ENCODE peak calls at places on chromosomes 12 and 14, in nine cellular contexts. X, S, I, P, H, R, B, O and C are unnamed samples.

GRCh38 chr14:21087294-21088091 is 11.0 kb downstream of the ZNF219 start:
- DNase-seq in X (peak), S (no peak), I (peak), P (peak), H (no peak), R (peak), B (peak), O (peak), C (peak)

GRCh38 chr14:72558721-72559120 is 335.2 kb downstream of the DPF3 start:
- DNase-seq in X (no peak), S (no peak), I (peak), P (no peak), H (no peak), R (no peak), B (no peak), O (peak), C (no peak)

GRCh38 chr12:62866451-62867082 is 68.4 kb downstream of the PPM1H start:
- DNase-seq in X (peak), S (peak), I (peak), P (no peak), H (no peak), R (no peak), B (peak), O (peak), C (no peak)

GRCh38 chr14:32588448-32589320 is 259.6 kb downstream of the AKAP6 start:
- DNase-seq in X (peak), S (no peak), I (peak), P (no peak), H (no peak), R (peak), B (no peak), O (peak), C (peak)

GRCh38 chr12:54988402-54989054 is 4.0 kb upstream of the TESPA1 start:
- DNase-seq in X (peak), S (no peak), I (no peak), P (peak), H (peak), R (no peak), B (peak), O (peak), C (peak)

GRCh38 chr12:121673013-121673441 is 3.6 kb upstream of the MORN3 start:
- DNase-seq in X (peak), S (no peak), I (no peak), P (no peak), H (peak), R (no peak), B (no peak), O (no peak), C (no peak)

GRCh38 chr14:20460458-20461229 is 590 bp downstream of the PIP4P1 start:
- DNase-seq in X (peak), S (no peak), I (peak), P (no peak), H (peak), R (no peak), B (no peak), O (no peak), C (no peak)

GRCh38 chr14:64993263-64993662 is 6.6 kb downstream of the FNTB start:
- DNase-seq in X (no peak), S (no peak), I (no peak), P (no peak), H (no peak), R (no peak), B (no peak), O (no peak), C (no peak)

GRCh38 chr12:55829967-55830600 is 697 bp upstream of the DNAJC14 start:
- DNase-seq in X (peak), S (peak), I (no peak), P (peak), H (peak), R (peak), B (no peak), O (no peak), C (no peak)

GRCh38 chr14:76918176-76918750 is 92.1 kb downstream of the LRRC74A start:
- DNase-seq in X (peak), S (no peak), I (peak), P (peak), H (peak), R (no peak), B (peak), O (peak), C (peak)

GRCh38 chr14:68549966-68550705 is 242.7 kb downstream of the ZFP36L1 start:
- DNase-seq in X (no peak), S (no peak), I (no peak), P (no peak), H (peak), R (no peak), B (no peak), O (no peak), C (peak)

GRCh38 chr12:12671850-12672660 is 23.9 kb downstream of the GPR19 start:
- DNase-seq in X (no peak), S (no peak), I (no peak), P (no peak), H (no peak), R (no peak), B (peak), O (peak), C (no peak)

GRCh38 chr12:20213851-20214250 is 154.5 kb upstream of the PDE3A start:
- DNase-seq in X (no peak), S (no peak), I (no peak), P (no peak), H (no peak), R (no peak), B (no peak), O (no peak), C (no peak)

GRCh38 chr14:100309028-100309718 is 2.9 kb upstream of the SLC25A29 start:
- DNase-seq in X (no peak), S (no peak), I (no peak), P (no peak), H (no peak), R (no peak), B (no peak), O (no peak), C (no peak)

GRCh38 chr12:25701290-25701689 is 148.2 kb upstream of the LMNTD1 start:
- DNase-seq in X (peak), S (no peak), I (no peak), P (no peak), H (no peak), R (no peak), B (peak), O (peak), C (no peak)

GRCh38 chr14:53828820-53829219 is 127.8 kb downstream of the BMP4 start:
- DNase-seq in X (no peak), S (no peak), I (no peak), P (no peak), H (no peak), R (no peak), B (no peak), O (no peak), C (no peak)

GRCh38 chr14:23895480-23895879 is 58.1 kb upstream of the DHRS4 start:
- DNase-seq in X (no peak), S (no peak), I (no peak), P (no peak), H (no peak), R (no peak), B (no peak), O (no peak), C (peak)

GRCh38 chr12:19744760-19745218 is 305.5 kb downstream of the AEBP2 start:
- DNase-seq in X (no peak), S (no peak), I (no peak), P (no peak), H (no peak), R (no peak), B (peak), O (peak), C (no peak)

GRCh38 chr14:65044596-65044959 is 57.7 kb downstream of the MAX start:
- DNase-seq in X (no peak), S (no peak), I (no peak), P (peak), H (no peak), R (no peak), B (no peak), O (no peak), C (no peak)

GRCh38 chr14:85122690-85123089 is 407.3 kb upstream of the FLRT2 start:
- DNase-seq in X (no peak), S (no peak), I (no peak), P (no peak), H (peak), R (no peak), B (peak), O (peak), C (peak)

GRCh38 chr12:46982629-46983392 is 96.6 kb upstream of the PCED1B start:
- DNase-seq in X (no peak), S (no peak), I (no peak), P (no peak), H (no peak), R (no peak), B (no peak), O (no peak), C (no peak)

DNA sequence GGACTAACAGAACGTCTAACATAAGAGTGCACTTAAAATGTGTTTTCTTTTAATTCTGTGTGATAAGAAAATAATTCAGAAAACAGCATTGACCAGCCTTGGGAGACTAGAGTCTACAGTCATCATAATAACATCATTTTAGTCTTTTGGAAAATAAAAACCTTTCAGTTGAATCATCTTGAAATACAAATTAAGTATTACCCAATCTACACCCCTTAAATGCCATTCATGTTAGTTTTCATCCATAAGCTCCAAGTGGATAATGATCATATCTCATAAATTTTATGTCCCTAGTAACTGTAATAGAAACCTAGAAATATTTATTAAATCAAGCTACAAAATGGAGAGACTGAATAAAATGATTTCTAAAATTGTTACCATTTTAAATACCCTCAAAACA is 32.4 kb downstream of the EPS8 start:
- DNase-seq in X (no peak), S (no peak), I (no peak), P (no peak), H (no peak), R (no peak), B (no peak), O (peak), C (no peak)
- H3K4me3 ChIP-seq in X (no peak), S (no peak), I (no peak), P (no peak), H (no peak), R (no peak), B (no peak), O (no peak), C (no peak)

DNA sequence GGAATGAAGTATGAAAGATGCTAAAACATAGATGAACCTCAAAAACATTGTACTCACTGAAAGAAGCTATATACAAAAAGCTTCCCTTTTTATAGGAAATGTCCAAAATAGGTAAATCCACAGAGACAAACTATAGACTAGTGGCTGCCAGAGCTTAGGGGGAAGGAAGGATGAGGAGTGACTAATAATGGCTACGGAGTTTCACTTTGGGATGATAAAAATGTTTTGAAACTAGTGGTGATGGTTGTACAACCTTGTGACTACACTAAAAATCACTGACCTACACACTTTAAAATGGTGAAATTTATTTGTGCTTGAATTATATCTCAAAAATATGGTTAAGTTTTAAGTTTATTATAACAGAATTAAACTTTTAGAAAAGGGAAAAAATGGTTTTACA is 37.1 kb upstream of the AMN1 start:
- DNase-seq in X (no peak), S (no peak), I (no peak), P (no peak), H (no peak), R (no peak), B (no peak), O (no peak), C (no peak)
- H3K4me3 ChIP-seq in X (no peak), S (no peak), I (no peak), P (no peak), H (no peak), R (no peak), B (no peak), O (no peak), C (no peak)

GRCh38 chr14:104986487-104987164 is 1.0 kb downstream of the CLBA1 start:
- DNase-seq in X (no peak), S (no peak), I (no peak), P (no peak), H (no peak), R (no peak), B (no peak), O (no peak), C (no peak)
- H3K4me3 ChIP-seq in X (no peak), S (peak), I (no peak), P (no peak), H (peak), R (peak), B (peak), O (peak), C (peak)

GRCh38 chr12:110038741-110039084 is 9.6 kb downstream of the C12orf76 start:
- DNase-seq in X (no peak), S (no peak), I (no peak), P (no peak), H (no peak), R (no peak), B (no peak), O (no peak), C (no peak)
- H3K4me3 ChIP-seq in X (no peak), S (peak), I (no peak), P (no peak), H (no peak), R (no peak), B (no peak), O (no peak), C (no peak)

GRCh38 chr12:70637686-70638085 is 457 bp upstream of the PTPRB start:
- DNase-seq in X (no peak), S (no peak), I (no peak), P (no peak), H (no peak), R (no peak), B (no peak), O (no peak), C (peak)
- H3K4me3 ChIP-seq in X (no peak), S (no peak), I (no peak), P (no peak), H (no peak), R (no peak), B (no peak), O (no peak), C (no peak)

GRCh38 chr12:113818833-113819232 is 147.3 kb downstream of the RBM19 start:
- DNase-seq in X (peak), S (peak), I (no peak), P (no peak), H (no peak), R (peak), B (no peak), O (no peak), C (peak)
- H3K4me3 ChIP-seq in X (no peak), S (no peak), I (no peak), P (no peak), H (no peak), R (no peak), B (no peak), O (no peak), C (no peak)

DNA sequence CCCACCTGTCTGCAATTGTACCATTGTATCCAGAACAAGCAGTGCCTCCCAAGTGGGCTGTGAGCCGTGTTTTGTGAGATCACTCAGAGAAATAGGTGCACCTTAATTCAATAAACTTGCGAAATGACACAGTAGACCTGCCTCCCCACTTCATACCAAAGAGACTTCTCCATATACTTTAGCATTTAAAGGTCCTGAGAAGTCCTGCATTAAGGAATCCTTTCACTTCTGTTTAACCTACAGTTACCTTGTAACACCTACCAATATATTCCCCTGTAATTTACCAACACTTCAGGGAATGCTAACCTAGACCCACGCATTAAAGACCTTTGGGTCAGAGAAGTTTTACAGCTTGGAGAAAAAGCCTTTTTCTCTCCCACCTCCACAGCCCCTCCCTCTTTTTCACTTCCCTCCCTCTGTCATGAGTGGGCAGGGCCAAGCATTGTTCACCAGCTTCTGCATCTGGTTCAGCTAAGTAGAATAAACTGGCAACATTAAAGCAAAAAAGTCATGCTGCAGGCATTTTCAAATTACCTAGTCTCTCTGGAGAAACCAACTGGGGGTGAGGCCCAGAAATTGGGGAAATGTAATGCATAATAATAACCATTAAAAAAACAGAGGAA is 13.9 kb upstream of the WSCD2 start:
- DNase-seq in X (no peak), S (no peak), I (no peak), P (no peak), H (no peak), R (no peak), B (no peak), O (no peak), C (no peak)
- H3K4me3 ChIP-seq in X (no peak), S (no peak), I (no peak), P (no peak), H (no peak), R (no peak), B (no peak), O (no peak), C (no peak)

DNA sequence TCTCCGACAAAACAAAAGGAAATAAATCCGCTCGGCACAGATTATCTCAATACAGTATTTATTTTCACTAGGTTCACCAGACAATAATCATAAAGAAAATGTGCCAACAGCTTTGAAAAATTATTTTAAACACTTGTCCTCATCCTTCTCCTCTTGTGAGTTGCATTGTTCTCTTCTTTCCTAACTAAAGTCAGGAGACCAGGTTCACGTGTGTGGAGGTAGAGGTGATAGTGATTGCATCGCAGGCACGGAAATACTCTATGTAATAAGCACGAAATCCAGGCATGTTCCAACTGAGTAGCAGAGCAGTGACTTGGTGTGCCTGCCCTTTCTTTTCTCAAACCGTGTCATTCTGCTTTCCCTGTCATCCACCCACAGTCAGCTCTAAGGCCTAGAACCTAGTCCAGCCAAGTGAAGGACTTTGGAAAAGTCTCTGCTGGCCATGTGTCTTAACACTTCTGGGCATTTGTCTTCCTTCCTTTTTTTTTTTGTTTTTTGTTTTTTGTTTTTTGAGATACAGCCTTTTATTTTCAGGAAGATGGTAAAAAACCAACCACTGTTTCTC is 939 bp upstream of the SEL1L start:
- DNase-seq in X (no peak), S (no peak), I (no peak), P (no peak), H (no peak), R (no peak), B (no peak), O (no peak), C (no peak)
- H3K4me3 ChIP-seq in X (no peak), S (peak), I (no peak), P (no peak), H (no peak), R (peak), B (no peak), O (no peak), C (peak)